ENCODE peak calls at places on chromosomes 5 and 9, in six cellular contexts. K is GM12878, E is SK-N-SH, O is HepG2, H is K562, Y is H1. D is an unnamed sample.

GRCh38 chr5:163645421-163646416 is 140.3 kb downstream of the MAT2B start:
- DNase-seq in O (no peak), K (no peak), Y (no peak), E (no peak), H (no peak), D (no peak)

GRCh38 chr5:91049112-91049511 is 334.0 kb downstream of the ARRDC3 start:
- DNase-seq in K (no peak), Y (no peak), H (no peak), E (no peak), O (no peak), D (no peak)

GRCh38 chr5:98588225-98588624 is 185.2 kb upstream of the RGMB start:
- DNase-seq in E (no peak), Y (no peak), K (no peak), H (no peak), O (no peak), D (no peak)

GRCh38 chr9:82144803-82145202 is 156.2 kb downstream of the SPATA31D1 start:
- DNase-seq in H (no peak), K (no peak), O (no peak), E (no peak), Y (no peak), D (no peak)

GRCh38 chr5:33806736-33807442 is 84.9 kb downstream of the ADAMTS12 start:
- DNase-seq in E (no peak), K (no peak), H (no peak), Y (no peak), O (peak; percentile 2), D (no peak)

GRCh38 chr5:139768802-139769465 is 26.7 kb upstream of the PSD2 start:
- DNase-seq in K (no peak), E (no peak), Y (no peak), O (no peak), H (no peak), D (no peak)

GRCh38 chr9:9942764-9943424 is 669.9 kb downstream of the PTPRD start:
- DNase-seq in H (peak; percentile 12), E (peak; percentile 47), Y (peak; percentile 89), K (peak; percentile 13), O (peak; percentile 42), D (no peak)

GRCh38 chr9:132354645-132355355 is at the start of gene SETX:
- DNase-seq in E (peak; percentile 99), K (peak; percentile 85), O (peak; percentile 94), Y (peak; percentile 93), H (peak; percentile 99), D (peak; percentile 88)

GRCh38 chr9:77750981-77751340 is 102.8 kb upstream of the GNA14 start:
- DNase-seq in Y (no peak), E (peak; percentile 53), H (no peak), O (no peak), K (no peak), D (no peak)

GRCh38 chr5:158943057-158943456 is 156.7 kb downstream of the EBF1 start:
- DNase-seq in K (no peak), E (no peak), H (no peak), O (peak; percentile 18), Y (no peak), D (peak; percentile 10)

GRCh38 chr9:134444040-134444315 is 117.7 kb downstream of the RXRA start:
- DNase-seq in Y (no peak), E (no peak), K (no peak), O (no peak), H (no peak), D (no peak)

GRCh38 chr9:13278023-13278367 is 1.5 kb downstream of the MPDZ start:
- DNase-seq in O (peak; percentile 11), E (no peak), H (peak; percentile 20), Y (no peak), K (no peak), D (no peak)

GRCh38 chr5:95993776-95994175 is 32.1 kb upstream of the ELL2 start:
- DNase-seq in K (no peak), H (no peak), O (no peak), Y (no peak), E (no peak), D (no peak)

GRCh38 chr5:104179057-104179456 is 616.5 kb upstream of the NUDT12 start:
- DNase-seq in Y (peak; percentile 63), O (peak; percentile 74), K (peak; percentile 19), E (peak; percentile 3), H (peak; percentile 71), D (peak; percentile 32)

GRCh38 chr5:140113180-140113698 is 670 bp upstream of the PURA start:
- DNase-seq in Y (peak; percentile 75), H (peak; percentile 36), O (no peak), E (peak; percentile 73), K (no peak), D (no peak)

GRCh38 chr5:14138608-14139540 is 4.3 kb upstream of the TRIO start:
- DNase-seq in O (no peak), H (no peak), K (no peak), Y (no peak), E (no peak), D (no peak)

GRCh38 chr5:6510132-6510531 is 61.5 kb downstream of the UBE2QL1 start:
- DNase-seq in K (no peak), E (no peak), H (no peak), O (no peak), Y (no peak), D (no peak)

GRCh38 chr5:150036513-150036912 is 36.0 kb downstream of the HMGXB3 start:
- DNase-seq in E (no peak), O (no peak), Y (no peak), K (no peak), H (no peak), D (no peak)

DNA sequence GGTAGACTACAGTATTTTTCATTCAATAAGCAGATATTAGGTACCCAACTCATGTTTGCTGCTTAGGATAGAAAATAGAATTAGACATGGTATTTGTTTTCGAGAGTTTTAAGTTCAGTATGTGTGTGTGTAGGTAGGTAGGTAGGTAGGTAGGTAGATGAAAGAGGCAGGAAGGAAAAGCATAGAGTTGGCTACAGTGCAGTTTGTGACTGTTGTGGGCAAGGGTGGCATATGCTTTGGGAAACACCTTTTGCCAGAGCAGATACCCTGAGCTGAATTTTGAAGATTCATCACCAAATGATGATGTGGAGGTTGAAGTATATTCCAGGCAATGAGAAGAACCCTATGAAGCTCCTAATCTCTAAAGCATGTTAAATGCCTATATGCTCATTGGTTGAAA is 20.0 kb upstream of the PCSK5 start:
- DNase-seq in O (no peak), K (no peak), Y (no peak), H (no peak), E (no peak), D (no peak)
- TF ChIP-seq GABPA in O (no peak), K (no peak), Y (no peak), H (no peak), E (no peak), D (no peak)

DNA sequence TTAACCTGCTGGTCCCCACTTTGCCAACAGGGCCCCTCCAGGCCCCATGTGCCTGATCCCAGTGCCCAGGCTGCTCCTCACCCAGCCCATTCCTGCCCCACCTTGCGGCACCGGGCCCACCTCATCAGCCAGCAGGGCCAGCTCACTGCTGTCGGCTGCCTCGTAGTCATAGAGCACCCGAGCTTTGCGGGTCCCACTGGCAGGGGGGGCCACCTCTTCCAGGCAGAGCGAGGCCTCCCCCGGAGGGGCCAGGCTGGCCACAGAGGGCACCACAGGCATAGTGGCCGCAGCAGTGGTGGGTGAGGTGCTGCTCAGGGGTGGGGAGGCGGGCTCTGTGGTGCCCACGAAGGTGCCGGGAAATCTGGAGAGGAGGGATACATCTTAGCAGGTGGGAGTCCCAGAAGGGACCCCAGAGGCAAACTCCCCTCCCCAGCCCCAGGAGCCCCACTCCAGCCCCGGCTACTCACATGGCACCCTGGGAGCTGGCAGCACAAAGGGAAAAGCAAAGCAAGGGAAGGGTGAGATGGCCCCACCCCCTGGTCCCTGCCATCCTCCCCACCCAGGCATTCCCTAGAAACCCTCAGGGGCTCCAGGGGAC is 19.0 kb downstream of the SH3GLB2 start:
- DNase-seq in H (no peak), E (no peak), K (no peak), O (no peak), Y (no peak), D (no peak)
- TF ChIP-seq GABPA in H (no peak), E (no peak), K (no peak), O (no peak), Y (no peak), D (no peak)

GRCh38 chr5:39236718-39237117 is 17.4 kb upstream of the FYB1 start:
- DNase-seq in K (no peak), E (no peak), O (no peak), Y (no peak), H (no peak), D (no peak)

GRCh38 chr5:39235648-39236047 is 16.3 kb upstream of the FYB1 start:
- DNase-seq in Y (no peak), O (no peak), E (no peak), K (no peak), H (no peak), D (no peak)

GRCh38 chr5:39233783-39234182 is 14.4 kb upstream of the FYB1 start:
- DNase-seq in K (no peak), O (no peak), Y (no peak), H (no peak), E (no peak), D (no peak)

GRCh38 chr5:39226558-39226957 is 7.2 kb upstream of the FYB1 start:
- DNase-seq in O (no peak), K (no peak), Y (no peak), E (no peak), H (no peak), D (no peak)

DNA sequence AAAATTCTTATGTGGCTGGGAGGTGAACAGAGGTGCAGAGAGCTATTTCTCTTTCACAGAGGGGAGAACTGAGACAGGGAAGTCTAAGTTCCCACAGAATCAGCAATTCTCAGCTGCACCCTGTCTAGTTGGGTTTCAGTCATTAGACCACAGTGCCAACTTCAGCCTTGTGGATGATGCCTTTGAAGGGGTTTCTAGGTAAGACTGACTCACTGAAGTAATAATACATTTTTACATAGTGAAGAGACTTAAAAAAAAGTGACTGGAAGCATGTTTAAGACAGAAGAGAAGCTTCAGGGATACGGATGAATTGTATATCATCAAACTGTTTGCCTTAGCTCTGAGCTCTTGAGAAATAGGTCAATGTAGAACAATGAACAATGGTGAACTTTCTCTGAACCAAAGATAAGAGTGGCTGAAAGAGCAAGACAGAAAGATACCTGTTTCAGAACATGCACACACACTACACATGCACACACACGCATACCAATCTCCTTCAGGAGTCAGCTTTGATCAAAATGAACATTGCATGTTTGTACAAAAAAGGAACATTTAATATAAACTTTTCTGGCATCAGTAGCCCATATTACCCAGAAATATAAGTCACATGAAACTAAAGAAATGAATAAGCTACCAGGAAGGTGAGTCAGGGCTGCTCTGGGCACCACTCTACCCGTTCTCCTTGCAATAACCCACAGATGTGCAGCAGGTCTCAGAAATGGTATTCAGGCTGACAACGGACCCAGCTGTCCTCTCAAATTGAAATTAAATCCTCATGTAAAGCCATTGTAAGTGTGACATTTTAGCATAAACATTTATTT is 12.6 kb upstream of the FYB1 start:
- DNase-seq in Y (no peak), O (peak; percentile 82), K (peak; percentile 73), H (no peak), E (no peak), D (no peak)
- TF ChIP-seq GABPA in Y (no peak), O (no peak), K (no peak), H (no peak), E (no peak), D (no peak)

GRCh38 chr9:121499427-121500164 is at the start of gene GGTA1:
- DNase-seq in O (no peak), Y (peak; percentile 71), H (peak; percentile 38), K (no peak), E (peak; percentile 90), D (no peak)

GRCh38 chr9:121498150-121498486 is 1.5 kb downstream of the GGTA1 start:
- DNase-seq in H (peak; percentile 74), Y (no peak), K (peak; percentile 21), E (peak; percentile 82), O (peak; percentile 67), D (peak; percentile 82)

GRCh38 chr9:121498487-121499176 is 1.0 kb downstream of the GGTA1 start:
- DNase-seq in E (peak; percentile 47), K (no peak), H (no peak), Y (peak; percentile 70), O (no peak), D (peak; percentile 65)

GRCh38 chr9:121500165-121500478 is 478 bp upstream of the GGTA1 start:
- DNase-seq in E (no peak), O (no peak), H (no peak), Y (no peak), K (no peak), D (no peak)

GRCh38 chr9:121499177-121499426 is 542 bp downstream of the GGTA1 start:
- DNase-seq in E (no peak), Y (no peak), K (no peak), O (no peak), H (no peak), D (no peak)
- TF ChIP-seq GABPA in E (no peak), Y (no peak), K (no peak), O (no peak), H (no peak), D (no peak)